ENCODE peak calls at places on chromosomes 4 and X, in six cellular contexts. One of them, this sample, is unnamed.

GRCh38 chr4:185921583-185922555 is 109.9 kb upstream of the SORBS2 start:
- DNase-seq in H9: no peak
- DNase-seq in trophoblast cell: no peak
- DNase-seq in neuronal stem cell: no peak
- DNase-seq in H1: no peak
- DNase-seq in IMR-90: no peak
- DNase-seq in this sample: peak; percentile 40

GRCh38 chr4:911871-912490 is 20.1 kb downstream of the GAK start:
- DNase-seq in neuronal stem cell: no peak
- DNase-seq in H9: no peak
- DNase-seq in H1: no peak
- DNase-seq in IMR-90: no peak
- DNase-seq in trophoblast cell: no peak
- DNase-seq in this sample: no peak

GRCh38 chrX:103845165-103845653 is 13.2 kb upstream of the RAB9B start:
- DNase-seq in H1: peak; percentile 29
- DNase-seq in trophoblast cell: peak; percentile 76
- DNase-seq in neuronal stem cell: peak; percentile 30
- DNase-seq in H9: peak; percentile 72
- DNase-seq in IMR-90: peak; percentile 78
- DNase-seq in this sample: peak; percentile 62

GRCh38 chr4:73064536-73064935 is 5.0 kb downstream of the COX18 start:
- DNase-seq in H9: no peak
- DNase-seq in neuronal stem cell: no peak
- DNase-seq in trophoblast cell: no peak
- DNase-seq in IMR-90: no peak
- DNase-seq in H1: no peak
- DNase-seq in this sample: no peak

GRCh38 chrX:12970691-12971202 is 4.2 kb upstream of the TMSB4X start:
- DNase-seq in trophoblast cell: peak; percentile 14
- DNase-seq in IMR-90: peak; percentile 75
- DNase-seq in neuronal stem cell: no peak
- DNase-seq in H9: peak; percentile 65
- DNase-seq in H1: no peak
- DNase-seq in this sample: peak; percentile 72

GRCh38 chrX:17549005-17549685 is 174.1 kb downstream of the NHS start:
- DNase-seq in H9: no peak
- DNase-seq in neuronal stem cell: no peak
- DNase-seq in IMR-90: no peak
- DNase-seq in H1: no peak
- DNase-seq in trophoblast cell: no peak
- DNase-seq in this sample: no peak

GRCh38 chr4:79865253-79865652 is 207.8 kb downstream of the ANTXR2 start:
- DNase-seq in H9: no peak
- DNase-seq in IMR-90: peak; percentile 73
- DNase-seq in neuronal stem cell: no peak
- DNase-seq in trophoblast cell: peak; percentile 34
- DNase-seq in H1: no peak
- DNase-seq in this sample: peak; percentile 55

GRCh38 chrX:143500751-143501150 is 16.5 kb downstream of the SPANXN3 start:
- DNase-seq in trophoblast cell: no peak
- DNase-seq in H9: no peak
- DNase-seq in neuronal stem cell: no peak
- DNase-seq in IMR-90: no peak
- DNase-seq in H1: no peak
- DNase-seq in this sample: no peak

GRCh38 chr4:81030617-81031388 is at the start of gene BMP3:
- DNase-seq in H1: no peak
- DNase-seq in H9: peak; percentile 38
- DNase-seq in trophoblast cell: peak; percentile 1
- DNase-seq in IMR-90: peak; percentile 18
- DNase-seq in neuronal stem cell: peak; percentile 43
- DNase-seq in this sample: peak; percentile 14

GRCh38 chrX:42746606-42747005 is 31.4 kb downstream of the PPP1R2C start:
- DNase-seq in neuronal stem cell: no peak
- DNase-seq in IMR-90: peak; percentile 38
- DNase-seq in H9: no peak
- DNase-seq in trophoblast cell: peak; percentile 70
- DNase-seq in H1: no peak
- DNase-seq in this sample: peak; percentile 59

GRCh38 chrX:13747836-13748235 is 13.3 kb downstream of the OFD1 start:
- DNase-seq in trophoblast cell: peak; percentile 50
- DNase-seq in neuronal stem cell: no peak
- DNase-seq in H9: no peak
- DNase-seq in H1: no peak
- DNase-seq in IMR-90: peak; percentile 76
- DNase-seq in this sample: peak; percentile 63

GRCh38 chrX:107700317-107700774 is 72.0 kb downstream of the PRPS1 start:
- DNase-seq in IMR-90: no peak
- DNase-seq in H1: no peak
- DNase-seq in trophoblast cell: peak; percentile 72
- DNase-seq in H9: no peak
- DNase-seq in neuronal stem cell: no peak
- DNase-seq in this sample: peak; percentile 79

GRCh38 chr4:153763404-153763803 is 3.6 kb upstream of the RNF175 start:
- DNase-seq in H1: no peak
- DNase-seq in IMR-90: no peak
- DNase-seq in trophoblast cell: no peak
- DNase-seq in H9: no peak
- DNase-seq in neuronal stem cell: no peak
- DNase-seq in this sample: no peak

GRCh38 chrX:153922932-153923857 is 2.9 kb downstream of the ARHGAP4 start:
- DNase-seq in IMR-90: peak; percentile 58
- DNase-seq in neuronal stem cell: no peak
- DNase-seq in H9: peak; percentile 47
- DNase-seq in trophoblast cell: no peak
- DNase-seq in H1: no peak
- DNase-seq in this sample: no peak

GRCh38 chr4:105472871-105473339 is 957 bp downstream of the PPA2 start:
- DNase-seq in H1: no peak
- DNase-seq in H9: no peak
- DNase-seq in IMR-90: no peak
- DNase-seq in neuronal stem cell: no peak
- DNase-seq in trophoblast cell: peak; percentile 14
- DNase-seq in this sample: no peak

GRCh38 chr4:109072595-109072994 is 229.9 kb downstream of the COL25A1 start:
- DNase-seq in H9: no peak
- DNase-seq in IMR-90: peak; percentile 77
- DNase-seq in trophoblast cell: peak; percentile 72
- DNase-seq in H1: no peak
- DNase-seq in neuronal stem cell: no peak
- DNase-seq in this sample: peak; percentile 86

GRCh38 chr4:149741186-149741831 is 74.3 kb downstream of the IQCM start:
- DNase-seq in H1: no peak
- DNase-seq in H9: no peak
- DNase-seq in neuronal stem cell: no peak
- DNase-seq in trophoblast cell: no peak
- DNase-seq in IMR-90: no peak
- DNase-seq in this sample: no peak

GRCh38 chr4:126899382-126899801 is 733.4 kb upstream of the INTU start:
- DNase-seq in H9: no peak
- DNase-seq in H1: no peak
- DNase-seq in neuronal stem cell: no peak
- DNase-seq in IMR-90: peak; percentile 94
- DNase-seq in trophoblast cell: no peak
- DNase-seq in this sample: peak; percentile 26

GRCh38 chrX:8273451-8273894 is 102.4 kb upstream of the VCX2 start:
- DNase-seq in neuronal stem cell: no peak
- DNase-seq in H1: no peak
- DNase-seq in IMR-90: no peak
- DNase-seq in H9: no peak
- DNase-seq in trophoblast cell: peak; percentile 91
- DNase-seq in this sample: no peak

GRCh38 chr4:36187723-36188333 is 56.5 kb downstream of the ARAP2 start:
- DNase-seq in H1: no peak
- DNase-seq in trophoblast cell: peak; percentile 46
- DNase-seq in H9: no peak
- DNase-seq in IMR-90: peak; percentile 33
- DNase-seq in neuronal stem cell: no peak
- DNase-seq in this sample: peak; percentile 34

GRCh38 chr4:143692241-143692640 is 8.2 kb downstream of the FREM3 start:
- DNase-seq in H9: no peak
- DNase-seq in H1: no peak
- DNase-seq in IMR-90: no peak
- DNase-seq in neuronal stem cell: no peak
- DNase-seq in trophoblast cell: no peak
- DNase-seq in this sample: no peak

GRCh38 chr4:46894841-46895240 is 14.2 kb downstream of the COX7B2 start:
- DNase-seq in H1: no peak
- DNase-seq in trophoblast cell: no peak
- DNase-seq in IMR-90: no peak
- DNase-seq in neuronal stem cell: no peak
- DNase-seq in H9: no peak
- DNase-seq in this sample: peak; percentile 3

GRCh38 chr4:20265726-20266125 is 14.0 kb downstream of the SLIT2 start:
- DNase-seq in neuronal stem cell: no peak
- DNase-seq in H9: no peak
- DNase-seq in trophoblast cell: peak; percentile 52
- DNase-seq in H1: no peak
- DNase-seq in IMR-90: peak; percentile 40
- DNase-seq in this sample: no peak

GRCh38 chrX:136931661-136932060 is 51.1 kb upstream of the RBMX start:
- DNase-seq in H1: no peak
- DNase-seq in neuronal stem cell: no peak
- DNase-seq in trophoblast cell: no peak
- DNase-seq in IMR-90: no peak
- DNase-seq in H9: no peak
- DNase-seq in this sample: peak; percentile 16

GRCh38 chrX:1466971-1467561 is 14.4 kb upstream of the ASMTL start:
- DNase-seq in neuronal stem cell: no peak
- DNase-seq in trophoblast cell: no peak
- DNase-seq in IMR-90: no peak
- DNase-seq in H9: peak; percentile 28
- DNase-seq in H1: no peak
- DNase-seq in this sample: no peak

GRCh38 chr4:4667643-4668081 is 125.8 kb upstream of the STX18 start:
- DNase-seq in H1: no peak
- DNase-seq in H9: peak; percentile 86
- DNase-seq in trophoblast cell: no peak
- DNase-seq in IMR-90: no peak
- DNase-seq in neuronal stem cell: peak; percentile 48
- DNase-seq in this sample: no peak

GRCh38 chr4:4664234-4664633 is 122.4 kb upstream of the STX18 start:
- DNase-seq in IMR-90: no peak
- DNase-seq in H9: no peak
- DNase-seq in H1: no peak
- DNase-seq in neuronal stem cell: no peak
- DNase-seq in trophoblast cell: no peak
- DNase-seq in this sample: no peak

GRCh38 chr4:4668355-4669210 is 126.7 kb upstream of the STX18 start:
- DNase-seq in IMR-90: no peak
- DNase-seq in H1: no peak
- DNase-seq in trophoblast cell: no peak
- DNase-seq in neuronal stem cell: no peak
- DNase-seq in H9: no peak
- DNase-seq in this sample: peak; percentile 32

GRCh38 chr4:4666693-4667642 is 125.1 kb upstream of the STX18 start:
- DNase-seq in trophoblast cell: no peak
- DNase-seq in IMR-90: no peak
- DNase-seq in H9: peak; percentile 80
- DNase-seq in neuronal stem cell: no peak
- DNase-seq in H1: no peak
- DNase-seq in this sample: peak; percentile 42

GRCh38 chr4:4666187-4666586 is 124.3 kb upstream of the STX18 start:
- DNase-seq in IMR-90: no peak
- DNase-seq in neuronal stem cell: no peak
- DNase-seq in H9: no peak
- DNase-seq in trophoblast cell: no peak
- DNase-seq in H1: no peak
- DNase-seq in this sample: no peak
- H2AK5ac ChIP-seq in IMR-90: peak overlapping the region; percentile 0
- H2AK5ac ChIP-seq in neuronal stem cell: no peak overlapping the region
- H2AK5ac ChIP-seq in H9: no peak overlapping the region
- H2AK5ac ChIP-seq in trophoblast cell: no peak overlapping the region
- H2AK5ac ChIP-seq in H1: peak overlapping the region; percentile 85
- H2AK5ac ChIP-seq in this sample: no peak overlapping the region

GRCh38 chr4:38360201-38360600 is 303.8 kb upstream of the KLF3 start:
- DNase-seq in H1: no peak
- DNase-seq in H9: no peak
- DNase-seq in trophoblast cell: no peak
- DNase-seq in neuronal stem cell: no peak
- DNase-seq in IMR-90: no peak
- DNase-seq in this sample: no peak

GRCh38 chr4:38354872-38355271 is 309.1 kb upstream of the KLF3 start:
- DNase-seq in H9: no peak
- DNase-seq in neuronal stem cell: no peak
- DNase-seq in IMR-90: no peak
- DNase-seq in H1: no peak
- DNase-seq in trophoblast cell: no peak
- DNase-seq in this sample: no peak

GRCh38 chr4:38359113-38359512 is 304.9 kb upstream of the KLF3 start:
- DNase-seq in trophoblast cell: no peak
- DNase-seq in IMR-90: no peak
- DNase-seq in H9: no peak
- DNase-seq in neuronal stem cell: no peak
- DNase-seq in H1: no peak
- DNase-seq in this sample: no peak

GRCh38 chr4:38356686-38357085 is 307.3 kb upstream of the KLF3 start:
- DNase-seq in H1: no peak
- DNase-seq in trophoblast cell: no peak
- DNase-seq in H9: no peak
- DNase-seq in neuronal stem cell: no peak
- DNase-seq in IMR-90: no peak
- DNase-seq in this sample: no peak

DNA sequence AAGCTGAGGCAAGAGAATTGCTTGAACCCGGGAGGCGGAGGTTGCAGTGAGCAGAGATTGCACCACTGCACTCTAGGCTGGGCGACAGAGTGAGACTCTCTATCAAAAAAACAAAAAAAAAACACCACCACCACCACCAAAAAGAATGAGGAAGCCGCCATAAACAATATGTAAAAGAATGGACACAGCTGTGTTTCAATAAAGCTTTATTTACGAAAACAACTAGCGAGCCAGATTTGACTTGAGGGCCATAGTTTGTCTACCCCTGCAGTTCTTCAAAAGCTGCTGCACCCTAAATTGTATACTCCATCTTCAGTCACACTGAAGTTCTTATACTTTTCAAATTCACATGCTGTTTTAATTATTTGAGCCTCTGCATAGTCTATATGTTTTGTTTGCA is 306.5 kb upstream of the KLF3 start:
- DNase-seq in IMR-90: no peak
- DNase-seq in neuronal stem cell: no peak
- DNase-seq in H9: no peak
- DNase-seq in H1: no peak
- DNase-seq in trophoblast cell: no peak
- DNase-seq in this sample: no peak
- H3K14ac ChIP-seq in IMR-90: no peak overlapping the region
- H3K14ac ChIP-seq in neuronal stem cell: no peak overlapping the region
- H3K14ac ChIP-seq in H9: no peak overlapping the region
- H3K14ac ChIP-seq in H1: no peak overlapping the region
- H3K14ac ChIP-seq in trophoblast cell: no peak overlapping the region
- H3K14ac ChIP-seq in this sample: no peak overlapping the region

GRCh38 chr4:119299221-119300071 is 22.5 kb downstream of the FABP2 start:
- DNase-seq in trophoblast cell: no peak
- DNase-seq in IMR-90: peak; percentile 28
- DNase-seq in H9: no peak
- DNase-seq in neuronal stem cell: no peak
- DNase-seq in H1: no peak
- DNase-seq in this sample: peak; percentile 43
- H2AK5ac ChIP-seq in trophoblast cell: peak overlapping the region; percentile 50
- H2AK5ac ChIP-seq in IMR-90: peak overlapping the region; percentile 97
- H2AK5ac ChIP-seq in H9: no peak overlapping the region
- H2AK5ac ChIP-seq in neuronal stem cell: no peak overlapping the region
- H2AK5ac ChIP-seq in H1: no peak overlapping the region
- H2AK5ac ChIP-seq in this sample: no peak overlapping the region

GRCh38 chrX:111133389-111133788 is 37.4 kb downstream of the PAK3 start:
- DNase-seq in neuronal stem cell: no peak
- DNase-seq in IMR-90: peak; percentile 16
- DNase-seq in H9: no peak
- DNase-seq in trophoblast cell: no peak
- DNase-seq in H1: no peak
- DNase-seq in this sample: no peak
- H3K14ac ChIP-seq in neuronal stem cell: no peak overlapping the region
- H3K14ac ChIP-seq in IMR-90: no peak overlapping the region
- H3K14ac ChIP-seq in H9: no peak overlapping the region
- H3K14ac ChIP-seq in trophoblast cell: no peak overlapping the region
- H3K14ac ChIP-seq in H1: no peak overlapping the region
- H3K14ac ChIP-seq in this sample: no peak overlapping the region

This sample was measured in mesenchymal stem cell.